ENCODE peak calls at places on chromosomes 11 and 22, in six cellular contexts. N, V, M, I, T and O are unnamed samples. For H3K27me3, the result is how much of the 10 kb centered on the place peaks cover.

GRCh38 chr11:62446091-62446490 is 27.3 kb downstream of the SCGB1A1 start:
- DNase-seq in N (no peak), V (no peak), M (no peak), I (no peak), T (no peak), O (no peak)

GRCh38 chr11:86571273-86571948 is 101.0 kb downstream of the ME3 start:
- DNase-seq in N (no peak), V (peak), M (no peak), I (no peak), T (no peak), O (peak)

GRCh38 chr22:27212617-27213177 is 555.3 kb downstream of the MIAT start:
- DNase-seq in N (peak), V (peak), M (peak), I (peak), T (no peak), O (peak)

GRCh38 chr11:72786305-72787261 is 7.3 kb downstream of the STARD10 start:
- DNase-seq in N (no peak), V (peak), M (no peak), I (no peak), T (peak), O (no peak)

GRCh38 chr11:86941871-86942208 is 13.4 kb downstream of the FZD4 start:
- DNase-seq in N (no peak), V (no peak), M (no peak), I (no peak), T (no peak), O (no peak)

GRCh38 chr11:11534981-11535380 is 86.8 kb downstream of the GALNT18 start:
- DNase-seq in N (no peak), V (no peak), M (peak), I (peak), T (no peak), O (no peak)

GRCh38 chr11:68371176-68372041 is 59.0 kb downstream of the LRP5 start:
- DNase-seq in N (peak), V (peak), M (no peak), I (no peak), T (no peak), O (no peak)

GRCh38 chr11:46047520-46047919 is 73.7 kb downstream of the PHF21A start:
- DNase-seq in N (no peak), V (no peak), M (no peak), I (no peak), T (no peak), O (peak)

GRCh38 chr11:15236514-15236913 is 121.8 kb downstream of the INSC start:
- DNase-seq in N (no peak), V (no peak), M (no peak), I (no peak), T (no peak), O (no peak)

DNA sequence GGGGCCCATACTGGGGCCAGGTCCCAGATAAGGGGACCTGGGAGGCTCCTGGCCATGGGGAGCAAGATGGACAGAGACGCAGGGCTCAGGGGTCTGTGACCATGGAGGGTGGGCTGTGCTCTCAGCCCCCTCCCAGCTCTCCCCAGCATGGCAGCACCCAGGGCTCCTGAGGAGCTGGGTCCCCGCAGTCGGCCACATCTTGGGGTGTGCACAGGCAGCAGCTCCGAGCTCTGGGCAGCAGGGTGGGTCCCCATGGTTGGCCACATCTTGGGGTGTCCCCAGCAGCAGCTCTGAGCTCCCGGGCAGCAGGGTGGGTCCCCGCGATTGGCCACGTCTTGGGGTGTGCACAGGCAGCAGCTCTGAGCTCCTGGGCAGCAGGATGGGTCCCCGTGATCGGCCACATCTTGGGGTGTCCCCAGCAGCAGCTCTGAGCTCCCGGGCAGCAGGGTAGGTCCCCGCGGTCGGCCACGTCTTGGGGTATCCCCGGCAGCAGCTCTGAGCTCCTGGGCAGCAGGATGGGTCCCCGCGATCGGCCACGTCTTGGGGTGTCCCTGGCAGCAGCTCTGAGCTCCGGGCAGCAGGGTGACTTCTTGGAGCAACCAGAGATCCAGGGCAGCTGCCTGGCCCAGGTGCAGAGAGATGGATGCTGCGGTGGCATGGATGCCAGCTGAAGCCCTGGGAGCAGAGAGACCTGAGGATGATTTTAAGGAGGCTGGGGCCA is 18.3 kb upstream of the MUC5B start:
- DNase-seq in N (no peak), V (no peak), M (no peak), I (no peak), T (peak), O (no peak)
- H3K27me3 ChIP-seq in N (under half), V (under half), M (under half), I (under half), T (under half), O (under half)

GRCh38 chr22:25367756-25368155 is 148.3 kb downstream of the CRYBB2 start:
- DNase-seq in N (no peak), V (no peak), M (no peak), I (no peak), T (no peak), O (no peak)
- H3K27ac ChIP-seq in N (no peak), V (no peak), M (no peak), I (no peak), T (no peak), O (no peak)

GRCh38 chr22:45033136-45033535 is 23.3 kb upstream of the PHF21B start:
- DNase-seq in N (no peak), V (no peak), M (no peak), I (no peak), T (no peak), O (no peak)
- H3K27me3 ChIP-seq in N (under half), V (under half), M (under half), I (under half), T (under half), O (under half)

DNA sequence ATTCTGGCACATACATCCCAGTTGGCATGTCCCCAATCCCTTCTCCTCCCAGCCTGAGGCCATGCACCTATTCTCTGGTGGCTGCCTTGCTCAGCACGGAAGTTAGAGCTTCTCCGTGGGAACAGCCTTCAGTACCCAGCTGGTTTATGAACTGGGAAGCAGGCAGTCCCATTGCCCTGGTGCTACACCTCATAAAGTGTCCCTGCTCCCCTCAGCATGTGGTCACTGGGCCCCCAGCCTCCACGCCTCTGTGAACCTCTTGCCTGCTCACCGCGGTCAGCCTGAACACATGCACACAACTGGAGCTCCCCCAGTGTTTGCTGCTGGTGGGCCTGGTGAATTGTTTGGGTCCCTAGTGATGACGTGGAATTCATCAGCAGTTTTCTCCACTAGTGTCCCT is 140.0 kb upstream of the PLET1 start:
- DNase-seq in N (no peak), V (no peak), M (no peak), I (no peak), T (no peak), O (no peak)
- H3K27ac ChIP-seq in N (no peak), V (no peak), M (no peak), I (no peak), T (no peak), O (no peak)

GRCh38 chr11:109644158-109644557 is 222.2 kb downstream of the C11orf87 start:
- DNase-seq in N (no peak), V (peak), M (no peak), I (no peak), T (no peak), O (no peak)
- H3K27me3 ChIP-seq in N (under half), V (under half), M (under half), I (under half), T (under half), O (under half)

GRCh38 chr11:113677648-113678047 is 28.5 kb downstream of the TMPRSS5 start:
- DNase-seq in N (no peak), V (no peak), M (no peak), I (no peak), T (no peak), O (no peak)

GRCh38 chr11:113675565-113675964 is 30.5 kb downstream of the TMPRSS5 start:
- DNase-seq in N (no peak), V (no peak), M (no peak), I (no peak), T (no peak), O (no peak)

GRCh38 chr11:113673566-113674396 is 32.3 kb downstream of the TMPRSS5 start:
- DNase-seq in N (no peak), V (no peak), M (peak), I (no peak), T (no peak), O (no peak)

GRCh38 chr11:113675003-113675471 is 31.1 kb downstream of the TMPRSS5 start:
- DNase-seq in N (peak), V (no peak), M (peak), I (peak), T (no peak), O (peak)

GRCh38 chr11:113674397-113674685 is 31.8 kb downstream of the TMPRSS5 start:
- DNase-seq in N (no peak), V (no peak), M (no peak), I (no peak), T (no peak), O (no peak)
- H3K27ac ChIP-seq in N (no peak), V (no peak), M (no peak), I (no peak), T (no peak), O (no peak)